ENCODE peak calls at places on chromosomes 3 and 15, in ten cellular contexts. One of them, this sample, is unnamed.

GRCh38 chr3:157441102-157441622 is 4.5 kb downstream of the PTX3 start:
- DNase-seq in sciatic nerve: no peak
- DNase-seq in gastrocnemius medialis: no peak
- DNase-seq in COR-L47: no peak
- DNase-seq in NCI-H1092: no peak
- DNase-seq in central memory CD4-positive, alpha-beta T cell: no peak
- DNase-seq in fibroblast of mammary gland: no peak
- DNase-seq in stimulated activated naive CD8-positive, alpha-beta T cell treated with anti-CD3 and anti-CD28 coated beads, Interleukin-15, amount 100 ng/mL, for 72 hours: no peak
- DNase-seq in right lobe of liver: no peak
- DNase-seq in endothelial cell: no peak
- DNase-seq in this sample: no peak

GRCh38 chr15:80437492-80437891 is 33.3 kb downstream of the ARNT2 start:
- DNase-seq in sciatic nerve: no peak
- DNase-seq in gastrocnemius medialis: no peak
- DNase-seq in COR-L47: no peak
- DNase-seq in NCI-H1092: no peak
- DNase-seq in central memory CD4-positive, alpha-beta T cell: no peak
- DNase-seq in fibroblast of mammary gland: no peak
- DNase-seq in stimulated activated naive CD8-positive, alpha-beta T cell treated with anti-CD3 and anti-CD28 coated beads, Interleukin-15, amount 100 ng/mL, for 72 hours: no peak
- DNase-seq in right lobe of liver: no peak
- DNase-seq in endothelial cell: no peak
- DNase-seq in this sample: no peak

GRCh38 chr3:123084192-123084591 is 17.4 kb downstream of the PDIA5 start:
- DNase-seq in sciatic nerve: no peak
- DNase-seq in gastrocnemius medialis: no peak
- DNase-seq in COR-L47: no peak
- DNase-seq in NCI-H1092: no peak
- DNase-seq in central memory CD4-positive, alpha-beta T cell: no peak
- DNase-seq in fibroblast of mammary gland: no peak
- DNase-seq in stimulated activated naive CD8-positive, alpha-beta T cell treated with anti-CD3 and anti-CD28 coated beads, Interleukin-15, amount 100 ng/mL, for 72 hours: no peak
- DNase-seq in right lobe of liver: peak
- DNase-seq in endothelial cell: no peak
- DNase-seq in this sample: no peak

GRCh38 chr3:194824100-194824499 is 138.4 kb downstream of the FAM43A start:
- DNase-seq in sciatic nerve: no peak
- DNase-seq in gastrocnemius medialis: no peak
- DNase-seq in COR-L47: no peak
- DNase-seq in NCI-H1092: no peak
- DNase-seq in central memory CD4-positive, alpha-beta T cell: no peak
- DNase-seq in fibroblast of mammary gland: no peak
- DNase-seq in stimulated activated naive CD8-positive, alpha-beta T cell treated with anti-CD3 and anti-CD28 coated beads, Interleukin-15, amount 100 ng/mL, for 72 hours: no peak
- DNase-seq in right lobe of liver: no peak
- DNase-seq in endothelial cell: no peak
- DNase-seq in this sample: no peak

GRCh38 chr3:128133273-128133883 is 9.8 kb upstream of the RUVBL1 start:
- DNase-seq in sciatic nerve: no peak
- DNase-seq in gastrocnemius medialis: no peak
- DNase-seq in COR-L47: peak
- DNase-seq in NCI-H1092: peak
- DNase-seq in central memory CD4-positive, alpha-beta T cell: peak
- DNase-seq in fibroblast of mammary gland: peak
- DNase-seq in stimulated activated naive CD8-positive, alpha-beta T cell treated with anti-CD3 and anti-CD28 coated beads, Interleukin-15, amount 100 ng/mL, for 72 hours: peak
- DNase-seq in right lobe of liver: no peak
- DNase-seq in endothelial cell: peak
- DNase-seq in this sample: peak

GRCh38 chr15:90497374-90497773 is 32.3 kb upstream of the CRTC3 start:
- DNase-seq in sciatic nerve: no peak
- DNase-seq in gastrocnemius medialis: no peak
- DNase-seq in COR-L47: no peak
- DNase-seq in NCI-H1092: no peak
- DNase-seq in central memory CD4-positive, alpha-beta T cell: no peak
- DNase-seq in fibroblast of mammary gland: no peak
- DNase-seq in stimulated activated naive CD8-positive, alpha-beta T cell treated with anti-CD3 and anti-CD28 coated beads, Interleukin-15, amount 100 ng/mL, for 72 hours: no peak
- DNase-seq in right lobe of liver: no peak
- DNase-seq in endothelial cell: no peak
- DNase-seq in this sample: no peak

GRCh38 chr15:34987623-34987981 is 485 bp downstream of the ZNF770 start:
- DNase-seq in sciatic nerve: no peak
- DNase-seq in gastrocnemius medialis: no peak
- DNase-seq in COR-L47: no peak
- DNase-seq in NCI-H1092: no peak
- DNase-seq in central memory CD4-positive, alpha-beta T cell: no peak
- DNase-seq in fibroblast of mammary gland: no peak
- DNase-seq in stimulated activated naive CD8-positive, alpha-beta T cell treated with anti-CD3 and anti-CD28 coated beads, Interleukin-15, amount 100 ng/mL, for 72 hours: no peak
- DNase-seq in right lobe of liver: no peak
- DNase-seq in endothelial cell: no peak
- DNase-seq in this sample: peak

GRCh38 chr15:31554261-31554660 is 227.6 kb downstream of the KLF13 start:
- DNase-seq in sciatic nerve: no peak
- DNase-seq in gastrocnemius medialis: no peak
- DNase-seq in COR-L47: no peak
- DNase-seq in NCI-H1092: no peak
- DNase-seq in central memory CD4-positive, alpha-beta T cell: no peak
- DNase-seq in fibroblast of mammary gland: peak
- DNase-seq in stimulated activated naive CD8-positive, alpha-beta T cell treated with anti-CD3 and anti-CD28 coated beads, Interleukin-15, amount 100 ng/mL, for 72 hours: no peak
- DNase-seq in right lobe of liver: no peak
- DNase-seq in endothelial cell: no peak
- DNase-seq in this sample: no peak

GRCh38 chr15:75034615-75035014 is 11.2 kb downstream of the PPCDC start:
- DNase-seq in sciatic nerve: no peak
- DNase-seq in gastrocnemius medialis: no peak
- DNase-seq in COR-L47: no peak
- DNase-seq in NCI-H1092: no peak
- DNase-seq in central memory CD4-positive, alpha-beta T cell: no peak
- DNase-seq in fibroblast of mammary gland: no peak
- DNase-seq in stimulated activated naive CD8-positive, alpha-beta T cell treated with anti-CD3 and anti-CD28 coated beads, Interleukin-15, amount 100 ng/mL, for 72 hours: no peak
- DNase-seq in right lobe of liver: no peak
- DNase-seq in endothelial cell: no peak
- DNase-seq in this sample: no peak

GRCh38 chr15:45635191-45635638 is 386 bp downstream of the SQOR start:
- DNase-seq in sciatic nerve: peak
- DNase-seq in gastrocnemius medialis: peak
- DNase-seq in COR-L47: no peak
- DNase-seq in NCI-H1092: no peak
- DNase-seq in central memory CD4-positive, alpha-beta T cell: peak
- DNase-seq in fibroblast of mammary gland: no peak
- DNase-seq in stimulated activated naive CD8-positive, alpha-beta T cell treated with anti-CD3 and anti-CD28 coated beads, Interleukin-15, amount 100 ng/mL, for 72 hours: peak
- DNase-seq in right lobe of liver: peak
- DNase-seq in endothelial cell: peak
- DNase-seq in this sample: peak

GRCh38 chr3:110261141-110261540 is 810.5 kb upstream of the NECTIN3 start:
- DNase-seq in sciatic nerve: no peak
- DNase-seq in gastrocnemius medialis: no peak
- DNase-seq in COR-L47: no peak
- DNase-seq in NCI-H1092: no peak
- DNase-seq in central memory CD4-positive, alpha-beta T cell: no peak
- DNase-seq in fibroblast of mammary gland: no peak
- DNase-seq in stimulated activated naive CD8-positive, alpha-beta T cell treated with anti-CD3 and anti-CD28 coated beads, Interleukin-15, amount 100 ng/mL, for 72 hours: no peak
- DNase-seq in right lobe of liver: no peak
- DNase-seq in endothelial cell: no peak
- DNase-seq in this sample: no peak

GRCh38 chr3:47491777-47492176 is 16.0 kb upstream of the SCAP start:
- DNase-seq in sciatic nerve: no peak
- DNase-seq in gastrocnemius medialis: no peak
- DNase-seq in COR-L47: no peak
- DNase-seq in NCI-H1092: no peak
- DNase-seq in central memory CD4-positive, alpha-beta T cell: no peak
- DNase-seq in fibroblast of mammary gland: no peak
- DNase-seq in stimulated activated naive CD8-positive, alpha-beta T cell treated with anti-CD3 and anti-CD28 coated beads, Interleukin-15, amount 100 ng/mL, for 72 hours: no peak
- DNase-seq in right lobe of liver: no peak
- DNase-seq in endothelial cell: no peak
- DNase-seq in this sample: no peak

GRCh38 chr3:142656595-142656994 is 60.4 kb downstream of the PLS1 start:
- DNase-seq in sciatic nerve: no peak
- DNase-seq in gastrocnemius medialis: no peak
- DNase-seq in COR-L47: no peak
- DNase-seq in NCI-H1092: no peak
- DNase-seq in central memory CD4-positive, alpha-beta T cell: no peak
- DNase-seq in fibroblast of mammary gland: no peak
- DNase-seq in stimulated activated naive CD8-positive, alpha-beta T cell treated with anti-CD3 and anti-CD28 coated beads, Interleukin-15, amount 100 ng/mL, for 72 hours: no peak
- DNase-seq in right lobe of liver: no peak
- DNase-seq in endothelial cell: no peak
- DNase-seq in this sample: no peak

GRCh38 chr15:69034352-69034751 is 19.9 kb downstream of the NOX5 start:
- DNase-seq in sciatic nerve: no peak
- DNase-seq in gastrocnemius medialis: no peak
- DNase-seq in COR-L47: no peak
- DNase-seq in NCI-H1092: no peak
- DNase-seq in central memory CD4-positive, alpha-beta T cell: no peak
- DNase-seq in fibroblast of mammary gland: peak
- DNase-seq in stimulated activated naive CD8-positive, alpha-beta T cell treated with anti-CD3 and anti-CD28 coated beads, Interleukin-15, amount 100 ng/mL, for 72 hours: no peak
- DNase-seq in right lobe of liver: no peak
- DNase-seq in endothelial cell: no peak
- DNase-seq in this sample: no peak

GRCh38 chr15:79656151-79656797 is 224.1 kb downstream of the MINAR1 start:
- DNase-seq in sciatic nerve: no peak
- DNase-seq in gastrocnemius medialis: no peak
- DNase-seq in COR-L47: no peak
- DNase-seq in NCI-H1092: no peak
- DNase-seq in central memory CD4-positive, alpha-beta T cell: no peak
- DNase-seq in fibroblast of mammary gland: no peak
- DNase-seq in stimulated activated naive CD8-positive, alpha-beta T cell treated with anti-CD3 and anti-CD28 coated beads, Interleukin-15, amount 100 ng/mL, for 72 hours: no peak
- DNase-seq in right lobe of liver: no peak
- DNase-seq in endothelial cell: no peak
- DNase-seq in this sample: no peak

GRCh38 chr3:22103423-22103822 is 352.4 kb upstream of the ZNF385D start:
- DNase-seq in sciatic nerve: no peak
- DNase-seq in gastrocnemius medialis: no peak
- DNase-seq in COR-L47: no peak
- DNase-seq in NCI-H1092: no peak
- DNase-seq in central memory CD4-positive, alpha-beta T cell: no peak
- DNase-seq in fibroblast of mammary gland: no peak
- DNase-seq in stimulated activated naive CD8-positive, alpha-beta T cell treated with anti-CD3 and anti-CD28 coated beads, Interleukin-15, amount 100 ng/mL, for 72 hours: no peak
- DNase-seq in right lobe of liver: no peak
- DNase-seq in endothelial cell: no peak
- DNase-seq in this sample: no peak

GRCh38 chr3:3200632-3201212 is 21.2 kb upstream of the CRBN start:
- DNase-seq in sciatic nerve: peak
- DNase-seq in gastrocnemius medialis: peak
- DNase-seq in COR-L47: no peak
- DNase-seq in NCI-H1092: peak
- DNase-seq in central memory CD4-positive, alpha-beta T cell: no peak
- DNase-seq in fibroblast of mammary gland: peak
- DNase-seq in stimulated activated naive CD8-positive, alpha-beta T cell treated with anti-CD3 and anti-CD28 coated beads, Interleukin-15, amount 100 ng/mL, for 72 hours: no peak
- DNase-seq in right lobe of liver: no peak
- DNase-seq in endothelial cell: peak
- DNase-seq in this sample: no peak

GRCh38 chr3:48997714-48998637 is 7.9 kb downstream of the P4HTM start:
- DNase-seq in sciatic nerve: no peak
- DNase-seq in gastrocnemius medialis: no peak
- DNase-seq in COR-L47: peak
- DNase-seq in NCI-H1092: peak
- DNase-seq in central memory CD4-positive, alpha-beta T cell: no peak
- DNase-seq in fibroblast of mammary gland: no peak
- DNase-seq in stimulated activated naive CD8-positive, alpha-beta T cell treated with anti-CD3 and anti-CD28 coated beads, Interleukin-15, amount 100 ng/mL, for 72 hours: no peak
- DNase-seq in right lobe of liver: peak
- DNase-seq in endothelial cell: no peak
- DNase-seq in this sample: no peak

GRCh38 chr3:53715815-53716483 is 130.3 kb downstream of the CHDH start:
- DNase-seq in sciatic nerve: no peak
- DNase-seq in gastrocnemius medialis: no peak
- DNase-seq in COR-L47: no peak
- DNase-seq in NCI-H1092: no peak
- DNase-seq in central memory CD4-positive, alpha-beta T cell: no peak
- DNase-seq in fibroblast of mammary gland: peak
- DNase-seq in stimulated activated naive CD8-positive, alpha-beta T cell treated with anti-CD3 and anti-CD28 coated beads, Interleukin-15, amount 100 ng/mL, for 72 hours: no peak
- DNase-seq in right lobe of liver: no peak
- DNase-seq in endothelial cell: no peak
- DNase-seq in this sample: no peak

GRCh38 chr3:13492048-13492447 is 11.9 kb downstream of the HDAC11 start:
- DNase-seq in sciatic nerve: peak
- DNase-seq in gastrocnemius medialis: no peak
- DNase-seq in COR-L47: no peak
- DNase-seq in NCI-H1092: no peak
- DNase-seq in central memory CD4-positive, alpha-beta T cell: no peak
- DNase-seq in fibroblast of mammary gland: no peak
- DNase-seq in stimulated activated naive CD8-positive, alpha-beta T cell treated with anti-CD3 and anti-CD28 coated beads, Interleukin-15, amount 100 ng/mL, for 72 hours: no peak
- DNase-seq in right lobe of liver: no peak
- DNase-seq in endothelial cell: no peak
- DNase-seq in this sample: no peak

GRCh38 chr3:39255503-39256325 is 24.1 kb downstream of the CX3CR1 start:
- DNase-seq in sciatic nerve: no peak
- DNase-seq in gastrocnemius medialis: no peak
- DNase-seq in COR-L47: no peak
- DNase-seq in NCI-H1092: no peak
- DNase-seq in central memory CD4-positive, alpha-beta T cell: no peak
- DNase-seq in fibroblast of mammary gland: no peak
- DNase-seq in stimulated activated naive CD8-positive, alpha-beta T cell treated with anti-CD3 and anti-CD28 coated beads, Interleukin-15, amount 100 ng/mL, for 72 hours: no peak
- DNase-seq in right lobe of liver: no peak
- DNase-seq in endothelial cell: no peak
- DNase-seq in this sample: no peak

GRCh38 chr3:29639621-29640290 is 358.9 kb downstream of the RBMS3 start:
- DNase-seq in sciatic nerve: no peak
- DNase-seq in gastrocnemius medialis: no peak
- DNase-seq in COR-L47: no peak
- DNase-seq in NCI-H1092: no peak
- DNase-seq in central memory CD4-positive, alpha-beta T cell: no peak
- DNase-seq in fibroblast of mammary gland: no peak
- DNase-seq in stimulated activated naive CD8-positive, alpha-beta T cell treated with anti-CD3 and anti-CD28 coated beads, Interleukin-15, amount 100 ng/mL, for 72 hours: no peak
- DNase-seq in right lobe of liver: no peak
- DNase-seq in endothelial cell: no peak
- DNase-seq in this sample: no peak

GRCh38 chr3:175240928-175241327 is 381.8 kb downstream of the NAALADL2 start:
- DNase-seq in sciatic nerve: no peak
- DNase-seq in gastrocnemius medialis: no peak
- DNase-seq in COR-L47: no peak
- DNase-seq in NCI-H1092: no peak
- DNase-seq in central memory CD4-positive, alpha-beta T cell: no peak
- DNase-seq in fibroblast of mammary gland: no peak
- DNase-seq in stimulated activated naive CD8-positive, alpha-beta T cell treated with anti-CD3 and anti-CD28 coated beads, Interleukin-15, amount 100 ng/mL, for 72 hours: no peak
- DNase-seq in right lobe of liver: no peak
- DNase-seq in endothelial cell: no peak
- DNase-seq in this sample: no peak

GRCh38 chr15:81111018-81111417 is 23.1 kb upstream of the CFAP161 start:
- DNase-seq in sciatic nerve: no peak
- DNase-seq in gastrocnemius medialis: no peak
- DNase-seq in COR-L47: no peak
- DNase-seq in NCI-H1092: no peak
- DNase-seq in central memory CD4-positive, alpha-beta T cell: no peak
- DNase-seq in fibroblast of mammary gland: no peak
- DNase-seq in stimulated activated naive CD8-positive, alpha-beta T cell treated with anti-CD3 and anti-CD28 coated beads, Interleukin-15, amount 100 ng/mL, for 72 hours: no peak
- DNase-seq in right lobe of liver: no peak
- DNase-seq in endothelial cell: no peak
- DNase-seq in this sample: no peak

GRCh38 chr3:188539631-188540194 is 385.8 kb downstream of the LPP start:
- DNase-seq in sciatic nerve: no peak
- DNase-seq in gastrocnemius medialis: no peak
- DNase-seq in COR-L47: no peak
- DNase-seq in NCI-H1092: no peak
- DNase-seq in central memory CD4-positive, alpha-beta T cell: no peak
- DNase-seq in fibroblast of mammary gland: no peak
- DNase-seq in stimulated activated naive CD8-positive, alpha-beta T cell treated with anti-CD3 and anti-CD28 coated beads, Interleukin-15, amount 100 ng/mL, for 72 hours: no peak
- DNase-seq in right lobe of liver: no peak
- DNase-seq in endothelial cell: no peak
- DNase-seq in this sample: no peak

GRCh38 chr3:53493997-53494791 is at the start of gene CACNA1D:
- DNase-seq in sciatic nerve: no peak
- DNase-seq in gastrocnemius medialis: no peak
- DNase-seq in COR-L47: no peak
- DNase-seq in NCI-H1092: no peak
- DNase-seq in central memory CD4-positive, alpha-beta T cell: no peak
- DNase-seq in fibroblast of mammary gland: no peak
- DNase-seq in stimulated activated naive CD8-positive, alpha-beta T cell treated with anti-CD3 and anti-CD28 coated beads, Interleukin-15, amount 100 ng/mL, for 72 hours: no peak
- DNase-seq in right lobe of liver: peak
- DNase-seq in endothelial cell: peak
- DNase-seq in this sample: peak

GRCh38 chr3:82281205-82281604 is 519.8 kb upstream of the GBE1 start:
- DNase-seq in sciatic nerve: no peak
- DNase-seq in gastrocnemius medialis: no peak
- DNase-seq in COR-L47: no peak
- DNase-seq in NCI-H1092: no peak
- DNase-seq in central memory CD4-positive, alpha-beta T cell: no peak
- DNase-seq in fibroblast of mammary gland: no peak
- DNase-seq in stimulated activated naive CD8-positive, alpha-beta T cell treated with anti-CD3 and anti-CD28 coated beads, Interleukin-15, amount 100 ng/mL, for 72 hours: no peak
- DNase-seq in right lobe of liver: no peak
- DNase-seq in endothelial cell: peak
- DNase-seq in this sample: no peak

GRCh38 chr15:57505056-57505713 is 86.5 kb upstream of the MYZAP start:
- DNase-seq in sciatic nerve: no peak
- DNase-seq in gastrocnemius medialis: no peak
- DNase-seq in COR-L47: no peak
- DNase-seq in NCI-H1092: no peak
- DNase-seq in central memory CD4-positive, alpha-beta T cell: no peak
- DNase-seq in fibroblast of mammary gland: peak
- DNase-seq in stimulated activated naive CD8-positive, alpha-beta T cell treated with anti-CD3 and anti-CD28 coated beads, Interleukin-15, amount 100 ng/mL, for 72 hours: no peak
- DNase-seq in right lobe of liver: no peak
- DNase-seq in endothelial cell: no peak
- DNase-seq in this sample: peak